ENCODE peak calls at places on chromosomes 2 and 18, in four cellular contexts. G, B, R and T are unnamed samples.

GRCh38 chr2:97742381-97742847 is 29.0 kb downstream of the ZAP70 start:
- DNase-seq in B (no peak), G (no peak), R (no peak), T (no peak)

GRCh38 chr2:21181957-21182356 is 58.2 kb downstream of the TDRD15 start:
- DNase-seq in R (no peak), B (no peak), G (no peak), T (no peak)

GRCh38 chr18:60146220-60146960 is 226.2 kb downstream of the MC4R start:
- DNase-seq in G (no peak), R (no peak), B (no peak), T (no peak)

GRCh38 chr18:6406075-6406909 is 8.4 kb downstream of the L3MBTL4 start:
- DNase-seq in B (no peak), G (peak), R (no peak), T (peak)

GRCh38 chr2:150389487-150389886 is 98.0 kb downstream of the RND3 start:
- DNase-seq in G (peak), B (no peak), R (no peak), T (peak)

GRCh38 chr18:77039196-77040140 is 93.1 kb downstream of the MBP start:
- DNase-seq in B (no peak), G (no peak), R (no peak), T (no peak)

GRCh38 chr18:28183418-28184078 is 6.6 kb upstream of the CDH2 start:
- DNase-seq in R (no peak), G (peak), B (no peak), T (peak)

GRCh38 chr18:48290162-48290926 is 118.8 kb downstream of the ZBTB7C start:
- DNase-seq in R (no peak), G (no peak), B (no peak), T (no peak)

GRCh38 chr2:43941359-43941758 is 54.4 kb downstream of the LRPPRC start:
- DNase-seq in R (no peak), B (no peak), G (no peak), T (no peak)

GRCh38 chr18:51659781-51660180 is 462.3 kb upstream of the MEX3C start:
- DNase-seq in R (no peak), G (no peak), B (no peak), T (peak)

GRCh38 chr2:24164416-24164973 is 10.4 kb upstream of the FAM228A start:
- DNase-seq in R (no peak), G (no peak), B (peak), T (peak)

GRCh38 chr2:71082402-71083252 is 14.2 kb downstream of the NAGK start:
- DNase-seq in B (no peak), R (no peak), G (no peak), T (no peak)

GRCh38 chr2:227774011-227774624 is 28.4 kb downstream of the SCYGR8 start:
- DNase-seq in R (no peak), G (no peak), B (peak), T (peak)

GRCh38 chr18:79899609-79900435 is 51.6 kb downstream of the SLC66A2 start:
- DNase-seq in G (no peak), B (peak), R (no peak), T (no peak)

GRCh38 chr18:3029215-3029972 is 16.4 kb upstream of the LPIN2 start:
- DNase-seq in B (no peak), G (peak), R (no peak), T (no peak)

GRCh38 chr2:215435809-215436704 is at the start of gene FN1:
- DNase-seq in B (peak), G (peak), R (peak), T (peak)

GRCh38 chr2:165911981-165912380 is 41.6 kb downstream of the TTC21B start:
- DNase-seq in R (no peak), G (no peak), B (no peak), T (no peak)

GRCh38 chr2:164737612-164738081 is 104.0 kb downstream of the COBLL1 start:
- DNase-seq in B (peak), G (peak), R (peak), T (peak)

GRCh38 chr18:30945769-30946168 is 96.8 kb downstream of the DSC3 start:
- DNase-seq in B (no peak), R (no peak), G (no peak), T (no peak)

GRCh38 chr2:64854773-64855237 is 134.4 kb upstream of the SLC1A4 start:
- DNase-seq in B (no peak), G (peak), R (no peak), T (no peak)

GRCh38 chr2:105933906-105934305 is 189.2 kb downstream of the NCK2 start:
- DNase-seq in G (no peak), R (no peak), B (no peak), T (no peak)

GRCh38 chr18:48993586-48993985 is 42.8 kb upstream of the SMAD7 start:
- DNase-seq in B (no peak), G (peak), R (no peak), T (no peak)

GRCh38 chr2:55102056-55102812 is 52.0 kb upstream of the RTN4 start:
- DNase-seq in G (peak), B (no peak), R (no peak), T (no peak)

GRCh38 chr2:46984642-46985476 is 69.3 kb upstream of the MCFD2 start:
- DNase-seq in R (no peak), B (no peak), G (peak), T (peak)

GRCh38 chr18:59988098-59988706 is 88.4 kb downstream of the PMAIP1 start:
- DNase-seq in B (no peak), G (peak), R (peak), T (peak)

GRCh38 chr2:169526451-169526850 is 16.9 kb downstream of the KLHL41 start:
- DNase-seq in R (no peak), G (peak), B (no peak), T (no peak)

GRCh38 chr2:27857417-27858172 is 32.6 kb downstream of the RBKS start:
- DNase-seq in G (peak), B (no peak), R (no peak), T (no peak)

GRCh38 chr2:133986076-133986837 is 267.6 kb upstream of the MGAT5 start:
- DNase-seq in R (no peak), G (peak), B (no peak), T (peak)

GRCh38 chr2:195575879-195576391 is 81.1 kb upstream of the SLC39A10 start:
- DNase-seq in G (peak), R (no peak), B (no peak), T (peak)

GRCh38 chr2:42795871-42796301 is 3.5 kb upstream of the HAAO start:
- DNase-seq in R (no peak), B (no peak), G (peak), T (no peak)

GRCh38 chr2:113208995-113209868 is 35.5 kb downstream of the PSD4 start:
- DNase-seq in B (no peak), R (no peak), G (peak), T (no peak)

GRCh38 chr2:238696786-238697185 is 151.1 kb upstream of the TWIST2 start:
- DNase-seq in R (no peak), B (no peak), G (no peak), T (no peak)

GRCh38 chr2:53939656-53940055 is 31.1 kb downstream of the PSME4 start:
- DNase-seq in B (no peak), G (peak), R (no peak), T (no peak)

GRCh38 chr2:191675807-191676667 is 1.9 kb upstream of the NABP1 start:
- DNase-seq in G (no peak), B (no peak), R (no peak), T (peak)

GRCh38 chr2:85255813-85256581 is 71.8 kb downstream of the TGOLN2 start:
- DNase-seq in G (peak), B (peak), R (peak), T (peak)

GRCh38 chr2:27191107-27191829 is 20.6 kb upstream of the ATRAID start:
- DNase-seq in R (peak), B (peak), G (peak), T (peak)

DNA sequence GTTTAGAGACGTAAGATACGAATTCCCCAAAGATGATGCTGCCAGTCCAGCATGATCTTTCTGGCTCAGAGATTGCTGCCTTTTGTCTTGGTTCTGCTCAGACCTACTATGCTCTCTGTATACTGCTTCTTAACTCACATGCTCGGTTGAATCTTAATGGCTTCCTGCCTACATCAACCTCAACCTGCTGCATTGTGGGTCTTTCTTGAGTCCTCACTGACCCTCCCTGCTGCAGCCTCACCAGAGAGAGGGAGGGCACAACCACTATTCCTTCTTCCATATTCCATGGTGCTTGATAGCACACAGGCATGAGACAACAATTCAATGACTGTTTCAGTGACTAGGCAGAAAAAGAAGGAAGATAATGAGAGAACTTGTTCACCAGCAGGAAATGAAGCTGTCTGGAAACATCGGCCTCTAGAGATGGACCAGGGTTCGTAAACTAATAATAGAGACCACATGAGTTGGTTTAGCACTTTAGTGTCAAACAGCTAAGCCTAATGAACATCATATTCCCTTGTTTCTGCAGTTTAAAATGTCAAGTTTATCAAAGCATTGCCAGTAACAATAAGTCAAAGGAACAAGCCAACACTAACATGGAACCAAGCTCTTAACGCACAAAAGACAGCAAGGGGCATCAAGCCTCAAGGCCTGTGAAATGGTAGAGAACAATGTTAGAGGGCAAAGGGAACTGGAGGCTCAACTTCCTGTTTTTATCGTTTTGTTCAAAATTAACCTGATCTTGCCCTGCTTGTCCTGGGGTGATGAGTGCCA is 333.9 kb downstream of the PDE11A start:
- DNase-seq in G (no peak), R (no peak), B (no peak), T (no peak)
- H3K4ac ChIP-seq in G (no peak), R (no peak), B (no peak), T (no peak)

GRCh38 chr2:74847075-74847858 is 13.3 kb downstream of the HK2 start:
- DNase-seq in R (no peak), G (peak), B (no peak), T (no peak)
- H3K9ac ChIP-seq in R (no peak), G (no peak), B (no peak), T (no peak)

GRCh38 chr2:45457211-45457945 is 153.7 kb downstream of the SRBD1 start:
- DNase-seq in R (no peak), B (no peak), G (no peak), T (no peak)

GRCh38 chr2:45460825-45461224 is 150.2 kb downstream of the SRBD1 start:
- DNase-seq in R (no peak), G (no peak), B (no peak), T (no peak)

GRCh38 chr2:45458909-45459563 is 152.0 kb downstream of the SRBD1 start:
- DNase-seq in R (no peak), B (peak), G (peak), T (peak)

GRCh38 chr2:45459860-45460259 is 151.2 kb downstream of the SRBD1 start:
- DNase-seq in G (no peak), B (no peak), R (no peak), T (no peak)
- H2AK5ac ChIP-seq in G (no peak), B (no peak), R (no peak), T (no peak)

GRCh38 chr2:159119652-159120257 is 151.3 kb downstream of the TANC1 start:
- DNase-seq in B (no peak), R (no peak), G (peak), T (peak)

GRCh38 chr2:159117658-159118057 is 149.2 kb downstream of the TANC1 start:
- DNase-seq in G (no peak), B (no peak), R (no peak), T (no peak)

GRCh38 chr2:159116922-159117321 is 148.5 kb downstream of the TANC1 start:
- DNase-seq in G (no peak), R (no peak), B (no peak), T (no peak)

GRCh38 chr2:159118859-159119510 is 150.5 kb downstream of the TANC1 start:
- DNase-seq in G (no peak), B (no peak), R (no peak), T (no peak)

DNA sequence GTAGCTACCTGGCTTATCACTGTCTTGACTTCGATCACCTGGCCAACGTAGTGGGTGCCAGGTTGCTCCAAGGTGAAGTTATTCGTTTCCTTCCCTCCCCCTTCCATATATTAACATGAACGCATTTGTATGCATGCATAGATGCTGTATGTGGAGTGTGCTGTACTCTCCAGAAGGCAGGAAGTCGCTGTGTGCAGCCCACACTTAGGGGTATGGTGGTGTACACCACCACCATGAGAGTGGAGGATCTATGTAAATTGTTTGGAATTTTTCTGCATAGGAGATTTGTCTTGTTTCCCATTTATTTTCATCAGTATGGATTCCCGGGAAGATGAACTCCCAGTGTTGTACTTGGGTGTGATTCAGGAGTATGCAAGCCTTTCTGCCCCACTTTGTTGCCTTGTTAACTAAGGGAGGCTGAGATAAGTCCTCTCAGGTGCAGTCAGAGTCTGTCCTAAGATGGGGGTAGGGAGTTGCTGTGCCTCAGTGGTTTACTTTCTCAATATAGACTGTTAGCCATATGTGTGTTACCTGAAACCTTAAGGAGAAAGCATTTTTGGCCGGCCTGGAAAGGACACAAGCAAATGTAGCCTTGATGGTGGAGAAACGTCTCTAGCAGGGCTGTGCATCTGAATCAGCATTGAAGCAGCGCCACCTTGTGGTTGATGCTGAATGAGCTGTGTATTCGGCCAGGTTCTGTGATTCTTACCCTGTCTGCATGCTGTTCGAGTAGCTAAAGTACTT is 149.8 kb downstream of the TANC1 start:
- DNase-seq in R (peak), B (peak), G (peak), T (peak)
- H3K4ac ChIP-seq in R (no peak), B (no peak), G (peak), T (no peak)

DNA sequence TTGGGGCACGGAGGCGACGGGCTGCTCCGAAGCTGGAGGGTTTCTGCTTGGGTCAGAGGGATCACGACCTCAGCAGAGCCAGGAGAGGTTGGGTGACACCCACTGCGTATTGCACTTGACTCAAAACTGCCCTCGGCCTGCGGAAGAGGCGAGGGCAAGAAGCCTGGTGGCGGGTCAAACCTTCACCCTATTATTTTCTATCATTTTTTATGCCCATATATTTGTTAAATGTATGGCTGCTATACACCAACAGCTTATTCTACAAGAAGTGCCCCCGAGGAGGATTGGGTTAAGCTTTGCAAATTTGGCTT is 12.6 kb upstream of the SATB2 start:
- DNase-seq in R (no peak), B (no peak), G (no peak), T (no peak)
- H3K9ac ChIP-seq in R (peak), B (no peak), G (no peak), T (no peak)